ENCODE peak calls at places on chromosomes 13 and 19, in four cellular contexts. C is psoas muscle, L is breast epithelium, U is tibial nerve. O is an unnamed sample.
A peak's percentile ranks its signal among the peaks of the same experiment; 100 is the strongest.

GRCh38 chr19:37243206-37243632 is 25.2 kb downstream of the ZNF383 start:
- DNase-seq in L (no peak), U (no peak), C (no peak), O (no peak)

GRCh38 chr13:50326746-50327145 is 311.5 kb downstream of the KCNRG start:
- DNase-seq in C (no peak), L (no peak), U (no peak), O (no peak)

GRCh38 chr13:86298741-86299140 is 499.5 kb upstream of the SLITRK6 start:
- DNase-seq in C (no peak), U (no peak), L (no peak), O (no peak)

GRCh38 chr19:34187011-34187410 is 14.7 kb downstream of the LSM14A start:
- DNase-seq in U (no peak), C (no peak), L (no peak), O (no peak)

GRCh38 chr19:35436477-35437141 is 11.4 kb upstream of the FFAR2 start:
- DNase-seq in U (no peak), C (no peak), L (no peak), O (no peak)

GRCh38 chr13:61128850-61129645 is 286.6 kb downstream of the PCDH20 start:
- DNase-seq in U (no peak), L (no peak), C (no peak), O (no peak)

GRCh38 chr19:41226053-41226873 is 7.2 kb downstream of the AXL start:
- DNase-seq in U (peak; percentile 47), L (peak; percentile 31), C (peak; percentile 83), O (peak; percentile 8)

GRCh38 chr13:49597043-49597669 is 11.8 kb upstream of the RCBTB1 start:
- DNase-seq in L (no peak), C (no peak), U (no peak), O (no peak)

GRCh38 chr19:43776285-43776684 is 4.5 kb downstream of the KCNN4 start:
- DNase-seq in C (no peak), L (no peak), U (no peak), O (no peak)

GRCh38 chr19:55116232-55117062 is 990 bp downstream of the PPP1R12C start:
- DNase-seq in U (no peak), L (peak; percentile 44), C (peak; percentile 65), O (peak; percentile 33)

GRCh38 chr13:113783482-113783881 is 24.5 kb downstream of the TMEM255B start:
- DNase-seq in U (no peak), C (no peak), L (no peak), O (no peak)

GRCh38 chr13:113782472-113782871 is 23.4 kb downstream of the TMEM255B start:
- DNase-seq in U (no peak), L (no peak), C (no peak), O (no peak)

GRCh38 chr13:113784645-113785024 is 25.6 kb downstream of the TMEM255B start:
- DNase-seq in C (no peak), L (no peak), U (no peak), O (no peak)

GRCh38 chr13:113783966-113784644 is 25.1 kb downstream of the TMEM255B start:
- DNase-seq in C (no peak), U (no peak), L (no peak), O (no peak)

GRCh38 chr13:113781571-113781970 is 22.5 kb downstream of the TMEM255B start:
- DNase-seq in L (no peak), C (no peak), U (no peak), O (no peak)
- TF ChIP-seq CTCF in L (no peak), C (no peak), U (no peak), O (no peak)

GRCh38 chr19:49425922-49426592 is 869 bp downstream of the GFY start:
- DNase-seq in L (no peak), U (no peak), C (no peak), O (no peak)
- H3K27me3 ChIP-seq in L (peaks cover 88% of the 10 kb centered on the region), U (peaks cover 5% of the 10 kb centered on the region), C (peaks cover 63% of the 10 kb centered on the region), O (peaks cover 98% of the 10 kb centered on the region)

DNA sequence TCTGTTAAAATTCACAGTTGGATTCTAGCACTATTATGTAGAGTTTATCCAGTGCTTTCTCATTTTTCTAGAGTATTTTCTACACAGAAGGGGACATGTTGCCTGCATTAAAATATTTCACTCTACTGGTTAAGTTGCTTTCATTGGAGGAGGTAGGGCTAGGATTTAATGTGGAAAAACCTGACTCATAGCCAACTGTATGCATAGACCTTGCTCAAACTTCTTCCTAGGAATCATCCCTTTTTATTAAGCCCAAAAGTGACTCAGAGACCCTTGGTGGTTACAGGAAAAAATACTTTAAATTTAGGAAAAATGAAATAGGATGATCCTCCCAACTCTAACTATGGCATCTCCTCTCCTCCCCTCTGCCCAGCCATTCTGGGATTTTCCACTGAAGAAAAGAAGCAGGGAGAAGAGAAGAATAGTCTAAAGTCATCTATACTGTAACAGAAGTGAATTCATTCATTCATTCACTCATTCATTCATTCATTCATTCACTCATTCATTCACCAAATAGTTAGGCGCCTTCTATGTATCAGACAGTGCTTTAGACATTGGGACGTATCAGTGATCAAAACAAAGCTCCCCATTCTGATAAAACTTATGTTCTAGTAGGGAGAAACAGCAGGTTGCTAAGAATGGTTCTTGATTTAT is 109.0 kb upstream of the HTR2A start:
- DNase-seq in C (no peak), L (no peak), U (no peak), O (no peak)
- TF ChIP-seq CTCF in C (no peak), L (no peak), U (no peak), O (no peak)

GRCh38 chr19:49118565-49119410 is at the start of gene C19orf73:
- DNase-seq in C (peak; percentile 95), U (peak; percentile 88), L (peak; percentile 93), O (peak; percentile 92)
- H3K27me3 ChIP-seq in C (no peaks in the 10 kb centered on the region), U (no peaks in the 10 kb centered on the region), L (no peaks in the 10 kb centered on the region), O (no peaks in the 10 kb centered on the region)

GRCh38 chr13:92354583-92354982 is 872.0 kb upstream of the GPC6 start:
- DNase-seq in U (no peak), L (no peak), C (no peak), O (no peak)

GRCh38 chr13:92355213-92355612 is 871.4 kb upstream of the GPC6 start:
- DNase-seq in L (no peak), C (no peak), U (no peak), O (no peak)
- TF ChIP-seq CTCF in L (no peak), C (no peak), U (no peak), O (no peak)

GRCh38 chr13:111114362-111115050 is 604 bp upstream of the ARHGEF7 start:
- DNase-seq in C (peak; percentile 69), L (no peak), U (no peak), O (peak; percentile 8)

GRCh38 chr13:111116830-111117229 is 1.7 kb downstream of the ARHGEF7 start:
- DNase-seq in C (no peak), L (no peak), U (no peak), O (no peak)

GRCh38 chr13:111117289-111117688 is 2.2 kb downstream of the ARHGEF7 start:
- DNase-seq in U (no peak), L (no peak), C (no peak), O (no peak)

GRCh38 chr13:111115051-111115840 is at the start of gene ARHGEF7:
- DNase-seq in C (no peak), U (no peak), L (no peak), O (no peak)

DNA sequence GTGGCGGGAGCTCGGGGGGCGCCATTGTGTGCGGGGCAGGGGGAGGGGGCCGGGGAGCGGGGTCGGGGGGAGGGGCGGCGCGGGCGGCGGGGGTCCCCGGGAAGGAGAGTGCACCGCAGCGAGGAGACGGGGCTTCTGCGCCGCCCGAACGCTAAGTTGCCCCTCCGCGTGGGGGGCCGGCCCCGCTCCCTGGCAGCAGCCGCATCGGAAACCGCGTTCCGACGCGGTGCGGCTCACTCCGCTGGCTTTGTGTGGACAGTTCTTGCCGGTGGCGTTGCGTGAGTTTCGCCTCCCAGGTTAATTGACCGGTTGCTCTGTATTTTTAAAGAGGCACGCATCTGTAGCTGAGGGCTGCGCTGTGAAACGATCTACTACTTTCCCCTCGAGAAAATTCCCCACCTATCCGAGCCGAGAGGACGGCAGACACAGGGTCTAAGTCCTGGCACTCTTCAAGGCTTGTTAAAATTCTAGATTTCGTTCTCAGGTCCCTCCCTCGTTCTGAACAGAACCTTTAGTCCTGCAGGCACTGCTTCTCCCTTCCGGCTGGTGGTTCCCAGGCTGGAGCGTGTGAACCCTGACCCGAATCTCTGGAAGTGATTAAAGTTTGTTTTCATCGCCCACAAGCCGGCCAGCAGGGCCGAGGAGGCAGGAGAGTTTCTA is 861 bp downstream of the ARHGEF7 start:
- DNase-seq in U (peak; percentile 59), L (no peak), C (peak; percentile 64), O (no peak)
- H3K27me3 ChIP-seq in U (no peaks in the 10 kb centered on the region), L (peaks cover 62% of the 10 kb centered on the region), C (no peaks in the 10 kb centered on the region), O (peaks cover 55% of the 10 kb centered on the region)

DNA sequence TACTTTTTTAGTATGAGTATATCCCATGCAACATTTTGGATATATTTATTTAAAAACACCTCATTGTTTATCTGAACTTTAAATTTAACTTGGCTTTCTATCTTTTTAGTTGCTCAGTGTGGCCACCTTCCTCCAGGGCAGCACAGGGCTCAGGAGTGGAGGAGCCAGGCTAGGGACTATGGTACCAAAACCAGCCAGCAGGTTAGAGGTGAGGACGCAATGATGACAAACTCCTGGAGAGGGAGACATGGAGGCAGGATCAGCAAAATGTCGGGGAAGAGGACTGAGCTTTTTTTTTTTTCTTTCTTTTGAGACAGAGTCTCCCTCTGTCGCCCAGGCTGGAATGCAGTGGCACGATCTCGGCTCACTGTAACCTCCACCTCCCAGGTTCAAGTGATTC is 29.6 kb upstream of the CALM3 start:
- DNase-seq in C (no peak), L (no peak), U (no peak), O (no peak)
- TF ChIP-seq CTCF in C (no peak), L (no peak), U (no peak), O (no peak)